ENCODE peak calls at places on chromosome 7, in nine cellular contexts. F, O, K, G, Q, X, V, U and N are unnamed samples.

GRCh38 chr7:35336444-35336843 is 82.5 kb upstream of the TBX20 start:
- DNase-seq in F (no peak), O (no peak), K (no peak), G (no peak), Q (no peak), X (no peak), V (peak), U (no peak), N (peak)

GRCh38 chr7:70479153-70480021 is 652.6 kb upstream of the GALNT17 start:
- DNase-seq in F (no peak), O (no peak), K (no peak), G (no peak), Q (no peak), X (no peak), V (no peak), U (no peak), N (no peak)

GRCh38 chr7:24831240-24831639 is 74.0 kb upstream of the GSDME start:
- DNase-seq in F (peak), O (no peak), K (no peak), G (peak), Q (no peak), X (no peak), V (no peak), U (no peak), N (no peak)

GRCh38 chr7:2873686-2874551 is 29.8 kb upstream of the GNA12 start:
- DNase-seq in F (peak), O (peak), K (peak), G (peak), Q (no peak), X (peak), V (peak), U (no peak), N (no peak)

GRCh38 chr7:136128050-136128449 is 150.9 kb upstream of the MTPN start:
- DNase-seq in F (no peak), O (no peak), K (no peak), G (no peak), Q (no peak), X (no peak), V (no peak), U (no peak), N (no peak)

GRCh38 chr7:123798527-123799188 is 46.3 kb upstream of the HYAL4 start:
- DNase-seq in F (peak), O (no peak), K (peak), G (no peak), Q (no peak), X (no peak), V (no peak), U (no peak), N (no peak)

GRCh38 chr7:50068850-50069551 is 24.0 kb downstream of the ZPBP start:
- DNase-seq in F (peak), O (no peak), K (peak), G (no peak), Q (peak), X (peak), V (peak), U (no peak), N (peak)

GRCh38 chr7:152459724-152460251 is 24.0 kb upstream of the KMT2C start:
- DNase-seq in F (peak), O (no peak), K (peak), G (peak), Q (no peak), X (no peak), V (peak), U (peak), N (peak)

GRCh38 chr7:101575731-101576130 is 53.4 kb downstream of the MYL10 start:
- DNase-seq in F (no peak), O (no peak), K (no peak), G (no peak), Q (no peak), X (no peak), V (no peak), U (no peak), N (no peak)

GRCh38 chr7:103714377-103714927 is 268.4 kb upstream of the SLC26A5 start:
- DNase-seq in F (peak), O (no peak), K (no peak), G (no peak), Q (no peak), X (no peak), V (peak), U (no peak), N (no peak)

GRCh38 chr7:87123105-87123504 is 29.1 kb upstream of the DMTF1 start:
- DNase-seq in F (no peak), O (no peak), K (no peak), G (no peak), Q (no peak), X (no peak), V (no peak), U (no peak), N (no peak)

GRCh38 chr7:30594055-30594539 is 581 bp upstream of the GARS1 start:
- DNase-seq in F (peak), O (peak), K (peak), G (peak), Q (no peak), X (peak), V (peak), U (no peak), N (peak)

GRCh38 chr7:115293628-115294236 is 371.8 kb downstream of the MDFIC start:
- DNase-seq in F (peak), O (no peak), K (peak), G (peak), Q (no peak), X (no peak), V (no peak), U (no peak), N (peak)

GRCh38 chr7:64908358-64908757 is 5.3 kb downstream of the ZNF273 start:
- DNase-seq in F (no peak), O (no peak), K (no peak), G (no peak), Q (no peak), X (no peak), V (no peak), U (no peak), N (no peak)

GRCh38 chr7:79548616-79549206 is 95.2 kb upstream of the MAGI2 start:
- DNase-seq in F (no peak), O (no peak), K (peak), G (peak), Q (no peak), X (no peak), V (peak), U (no peak), N (no peak)

GRCh38 chr7:122262246-122262645 is 42.3 kb downstream of the FEZF1 start:
- DNase-seq in F (no peak), O (no peak), K (no peak), G (no peak), Q (no peak), X (no peak), V (no peak), U (no peak), N (no peak)

GRCh38 chr7:129123517-129123872 is 21.0 kb upstream of the TSPAN33 start:
- DNase-seq in F (no peak), O (no peak), K (no peak), G (no peak), Q (no peak), X (no peak), V (no peak), U (no peak), N (no peak)

GRCh38 chr7:108002726-108003590 is at the start of gene LAMB1:
- DNase-seq in F (peak), O (peak), K (peak), G (peak), Q (no peak), X (peak), V (peak), U (no peak), N (peak)